ENCODE peak calls at places on chromosomes 16 and 17, in ten cellular contexts. V, Z, C, X, D, E, Q, T, R and S are unnamed samples.

GRCh38 chr17:74380086-74380958 is 13.0 kb downstream of the GPR142 start:
- DNase-seq in V (no peak), Z (no peak), C (no peak), X (no peak), D (no peak), E (no peak), Q (no peak), T (peak; percentile 76), R (peak; percentile 78), S (no peak)

GRCh38 chr16:27237229-27238015 is 31.1 kb downstream of the NSMCE1 start:
- DNase-seq in V (no peak), Z (no peak), C (peak; percentile 43), X (peak; percentile 69), D (no peak), E (peak; percentile 71), Q (peak; percentile 70), T (no peak), R (no peak), S (no peak)

GRCh38 chr17:6755731-6756184 is at the start of gene XAF1:
- DNase-seq in V (no peak), Z (peak; percentile 28), C (peak; percentile 4), X (no peak), D (peak; percentile 34), E (no peak), Q (peak; percentile 46), T (peak; percentile 35), R (no peak), S (no peak)

GRCh38 chr17:45848405-45848804 is 3.7 kb downstream of the SPPL2C start:
- DNase-seq in V (no peak), Z (no peak), C (no peak), X (no peak), D (no peak), E (no peak), Q (no peak), T (no peak), R (no peak), S (no peak)

GRCh38 chr16:85718682-85719081 is 29.9 kb upstream of the GINS2 start:
- DNase-seq in V (peak; percentile 61), Z (no peak), C (no peak), X (no peak), D (no peak), E (no peak), Q (peak; percentile 24), T (peak; percentile 7), R (no peak), S (no peak)

GRCh38 chr17:75557075-75557851 is 30.3 kb upstream of the MYO15B start:
- DNase-seq in V (no peak), Z (peak; percentile 40), C (no peak), X (no peak), D (no peak), E (peak; percentile 45), Q (no peak), T (peak; percentile 94), R (no peak), S (no peak)

GRCh38 chr17:65064452-65065019 is 8.0 kb upstream of the GNA13 start:
- DNase-seq in V (no peak), Z (no peak), C (no peak), X (no peak), D (no peak), E (peak; percentile 70), Q (no peak), T (peak; percentile 85), R (no peak), S (no peak)

GRCh38 chr16:88804552-88805339 is 1.2 kb downstream of the CDT1 start:
- DNase-seq in V (no peak), Z (no peak), C (no peak), X (no peak), D (no peak), E (no peak), Q (no peak), T (no peak), R (no peak), S (no peak)

GRCh38 chr17:7707446-7707845 is 2.4 kb downstream of the EFNB3 start:
- DNase-seq in V (no peak), Z (no peak), C (no peak), X (no peak), D (no peak), E (no peak), Q (no peak), T (no peak), R (no peak), S (no peak)

GRCh38 chr16:88552166-88552565 is 18.0 kb upstream of the ZC3H18 start:
- DNase-seq in V (no peak), Z (no peak), C (no peak), X (no peak), D (no peak), E (no peak), Q (no peak), T (no peak), R (no peak), S (no peak)

GRCh38 chr16:15398618-15399316 is 3.2 kb downstream of the MPV17L start:
- DNase-seq in V (no peak), Z (no peak), C (no peak), X (no peak), D (no peak), E (no peak), Q (no peak), T (peak; percentile 6), R (no peak), S (no peak)

GRCh38 chr16:4244881-4245280 is 3.0 kb upstream of the SRL start:
- DNase-seq in V (no peak), Z (no peak), C (no peak), X (no peak), D (no peak), E (no peak), Q (no peak), T (no peak), R (no peak), S (no peak)

GRCh38 chr17:7133424-7133823 is 18.8 kb upstream of the ASGR2 start:
- DNase-seq in V (no peak), Z (no peak), C (peak; percentile 19), X (peak; percentile 12), D (no peak), E (no peak), Q (peak; percentile 76), T (no peak), R (no peak), S (peak; percentile 73)

GRCh38 chr17:81184596-81184995 is 18.6 kb upstream of the AATK start:
- DNase-seq in V (no peak), Z (no peak), C (no peak), X (no peak), D (no peak), E (no peak), Q (no peak), T (no peak), R (no peak), S (no peak)

GRCh38 chr17:42493324-42493723 is 34.6 kb downstream of the ATP6V0A1 start:
- DNase-seq in V (no peak), Z (no peak), C (no peak), X (no peak), D (no peak), E (no peak), Q (no peak), T (no peak), R (no peak), S (no peak)

GRCh38 chr17:81955756-81956544 is 5.0 kb downstream of the NOTUM start:
- DNase-seq in V (no peak), Z (no peak), C (no peak), X (no peak), D (no peak), E (no peak), Q (no peak), T (no peak), R (no peak), S (no peak)

GRCh38 chr17:17439971-17440843 is 36.6 kb upstream of the MED9 start:
- DNase-seq in V (peak; percentile 71), Z (no peak), C (peak; percentile 5), X (peak; percentile 57), D (peak; percentile 43), E (peak; percentile 46), Q (peak; percentile 64), T (peak; percentile 99), R (peak; percentile 38), S (no peak)

GRCh38 chr16:10749680-10750035 is 6.0 kb downstream of the NUBP1 start:
- DNase-seq in V (no peak), Z (no peak), C (no peak), X (no peak), D (no peak), E (peak; percentile 15), Q (no peak), T (peak; percentile 34), R (no peak), S (no peak)

GRCh38 chr17:82802141-82802540 is 37.7 kb downstream of the ZNF750 start:
- DNase-seq in V (no peak), Z (peak; percentile 6), C (no peak), X (no peak), D (no peak), E (peak; percentile 68), Q (no peak), T (no peak), R (no peak), S (no peak)

GRCh38 chr17:75315541-75316243 is 26.5 kb upstream of the SLC25A19 start:
- DNase-seq in V (no peak), Z (no peak), C (no peak), X (no peak), D (no peak), E (peak; percentile 67), Q (no peak), T (no peak), R (no peak), S (no peak)

GRCh38 chr16:14364386-14365199 is 265.5 kb downstream of the PARN start:
- DNase-seq in V (no peak), Z (no peak), C (no peak), X (no peak), D (no peak), E (peak; percentile 96), Q (no peak), T (peak; percentile 94), R (no peak), S (no peak)

GRCh38 chr16:74922150-74923138 is 62.5 kb downstream of the WDR59 start:
- DNase-seq in V (no peak), Z (no peak), C (no peak), X (no peak), D (no peak), E (peak; percentile 83), Q (no peak), T (no peak), R (no peak), S (no peak)

GRCh38 chr16:12311887-12312286 is 335.4 kb downstream of the SNX29 start:
- DNase-seq in V (no peak), Z (no peak), C (no peak), X (no peak), D (no peak), E (no peak), Q (no peak), T (peak; percentile 9), R (no peak), S (no peak)

GRCh38 chr17:31467502-31468256 is 76.2 kb downstream of the RAB11FIP4 start:
- DNase-seq in V (no peak), Z (no peak), C (no peak), X (no peak), D (no peak), E (no peak), Q (no peak), T (no peak), R (no peak), S (no peak)

GRCh38 chr17:28925912-28926365 is 23.1 kb upstream of the DHRS13 start:
- DNase-seq in V (no peak), Z (no peak), C (peak; percentile 70), X (no peak), D (no peak), E (peak; percentile 93), Q (peak; percentile 49), T (peak; percentile 84), R (no peak), S (no peak)

GRCh38 chr17:18362509-18363020 is 785 bp downstream of the SHMT1 start:
- DNase-seq in V (peak; percentile 19), Z (peak; percentile 6), C (peak; percentile 7), X (no peak), D (peak; percentile 79), E (peak; percentile 33), Q (no peak), T (peak; percentile 91), R (no peak), S (no peak)

GRCh38 chr16:74607967-74608356 is 1.0 kb upstream of the GLG1 start:
- DNase-seq in V (peak; percentile 17), Z (no peak), C (no peak), X (no peak), D (no peak), E (no peak), Q (no peak), T (no peak), R (no peak), S (no peak)

GRCh38 chr17:32298298-32298697 is 32.7 kb downstream of the RHBDL3 start:
- DNase-seq in V (no peak), Z (no peak), C (peak; percentile 9), X (no peak), D (no peak), E (no peak), Q (no peak), T (no peak), R (no peak), S (no peak)